ENCODE peak calls at places on chromosomes 6 and 20, in seven cellular contexts. Z is NCI-H748 treated with DMSO at 0.1 percent for 48 hours; N is spleen; U is brain microvascular endothelial cell; X is HTR-8/SVneo; I is CD8-positive, alpha-beta memory T cell; Q is EL. V is an unnamed sample.

GRCh38 chr20:19880256-19881079 is 122.4 kb downstream of the RIN2 start:
- DNase-seq in Z (no peak), N (no peak), U (peak), X (peak), I (no peak), Q (peak), V (no peak)

GRCh38 chr6:150922137-150922536 is 56.6 kb downstream of the MTHFD1L start:
- DNase-seq in Z (no peak), N (no peak), U (peak), X (no peak), I (no peak), Q (no peak), V (no peak)

GRCh38 chr6:168914070-168914469 is 339.6 kb downstream of the THBS2 start:
- DNase-seq in Z (no peak), N (no peak), U (no peak), X (no peak), I (no peak), Q (no peak), V (no peak)

GRCh38 chr6:43883698-43884659 is 114.0 kb downstream of the VEGFA start:
- DNase-seq in Z (no peak), N (peak), U (no peak), X (no peak), I (no peak), Q (no peak), V (no peak)

GRCh38 chr6:18263561-18264337 is 581 bp downstream of the DEK start:
- DNase-seq in Z (peak), N (peak), U (no peak), X (peak), I (peak), Q (peak), V (peak)

GRCh38 chr20:18077157-18077556 is 19.4 kb upstream of the OVOL2 start:
- DNase-seq in Z (no peak), N (no peak), U (no peak), X (no peak), I (no peak), Q (no peak), V (no peak)

GRCh38 chr6:116536216-116536621 is 9.3 kb downstream of the TRAPPC3L start:
- DNase-seq in Z (peak), N (no peak), U (peak), X (peak), I (no peak), Q (peak), V (peak)

GRCh38 chr20:58308680-58309527 is 611 bp upstream of the RAB22A start:
- DNase-seq in Z (no peak), N (peak), U (peak), X (peak), I (no peak), Q (peak), V (peak)

GRCh38 chr6:169428532-169428931 is 174.9 kb upstream of the THBS2 start:
- DNase-seq in Z (no peak), N (no peak), U (no peak), X (no peak), I (no peak), Q (no peak), V (no peak)

GRCh38 chr6:13159295-13159694 is 169.0 kb downstream of the TBC1D7 start:
- DNase-seq in Z (no peak), N (no peak), U (no peak), X (no peak), I (no peak), Q (peak), V (no peak)

GRCh38 chr6:164303092-164304007 is 888.8 kb downstream of the QKI start:
- DNase-seq in Z (no peak), N (no peak), U (peak), X (no peak), I (no peak), Q (no peak), V (no peak)

V was measured in immature natural killer cell.